ENCODE peak calls at places on chromosomes 13 and 19, in ten cellular contexts. One of them, this sample, is unnamed.

GRCh38 chr13:21813110-21813509 is 142.2 kb downstream of the FGF9 start:
- DNase-seq in HL-60: no peak
- DNase-seq in AG04449: no peak
- DNase-seq in tibial nerve: no peak
- DNase-seq in esophagus muscularis mucosa: peak; percentile 50
- DNase-seq in cardiac muscle cell: no peak
- DNase-seq in GM23338: peak; percentile 47
- DNase-seq in mammary epithelial cell: no peak
- DNase-seq in tibial artery: no peak
- DNase-seq in choroid plexus epithelial cell: no peak
- DNase-seq in this sample: no peak

GRCh38 chr13:68272652-68273051 is 1042.5 kb upstream of the PCDH9 start:
- DNase-seq in HL-60: no peak
- DNase-seq in AG04449: no peak
- DNase-seq in tibial nerve: no peak
- DNase-seq in esophagus muscularis mucosa: no peak
- DNase-seq in cardiac muscle cell: no peak
- DNase-seq in GM23338: no peak
- DNase-seq in mammary epithelial cell: no peak
- DNase-seq in tibial artery: no peak
- DNase-seq in choroid plexus epithelial cell: no peak
- DNase-seq in this sample: no peak

GRCh38 chr13:41610426-41610825 is 153.1 kb downstream of the RGCC start:
- DNase-seq in HL-60: no peak
- DNase-seq in AG04449: peak; percentile 89
- DNase-seq in tibial nerve: no peak
- DNase-seq in esophagus muscularis mucosa: no peak
- DNase-seq in cardiac muscle cell: peak; percentile 96
- DNase-seq in GM23338: no peak
- DNase-seq in mammary epithelial cell: peak; percentile 92
- DNase-seq in tibial artery: no peak
- DNase-seq in choroid plexus epithelial cell: peak; percentile 98
- DNase-seq in this sample: no peak

GRCh38 chr13:38090913-38091312 is 221.3 kb upstream of the TRPC4 start:
- DNase-seq in HL-60: no peak
- DNase-seq in AG04449: no peak
- DNase-seq in tibial nerve: no peak
- DNase-seq in esophagus muscularis mucosa: no peak
- DNase-seq in cardiac muscle cell: no peak
- DNase-seq in GM23338: no peak
- DNase-seq in mammary epithelial cell: no peak
- DNase-seq in tibial artery: no peak
- DNase-seq in choroid plexus epithelial cell: no peak
- DNase-seq in this sample: no peak

GRCh38 chr13:53141336-53141735 is 112.7 kb downstream of the OLFM4 start:
- DNase-seq in HL-60: no peak
- DNase-seq in AG04449: no peak
- DNase-seq in tibial nerve: no peak
- DNase-seq in esophagus muscularis mucosa: no peak
- DNase-seq in cardiac muscle cell: no peak
- DNase-seq in GM23338: no peak
- DNase-seq in mammary epithelial cell: no peak
- DNase-seq in tibial artery: no peak
- DNase-seq in choroid plexus epithelial cell: no peak
- DNase-seq in this sample: no peak

GRCh38 chr13:99044764-99045163 is 66.9 kb upstream of the DOCK9 start:
- DNase-seq in HL-60: no peak
- DNase-seq in AG04449: no peak
- DNase-seq in tibial nerve: no peak
- DNase-seq in esophagus muscularis mucosa: no peak
- DNase-seq in cardiac muscle cell: no peak
- DNase-seq in GM23338: no peak
- DNase-seq in mammary epithelial cell: no peak
- DNase-seq in tibial artery: no peak
- DNase-seq in choroid plexus epithelial cell: no peak
- DNase-seq in this sample: no peak

GRCh38 chr13:91767681-91768080 is 369.3 kb downstream of the GPC5 start:
- DNase-seq in HL-60: no peak
- DNase-seq in AG04449: no peak
- DNase-seq in tibial nerve: no peak
- DNase-seq in esophagus muscularis mucosa: no peak
- DNase-seq in cardiac muscle cell: peak; percentile 29
- DNase-seq in GM23338: no peak
- DNase-seq in mammary epithelial cell: no peak
- DNase-seq in tibial artery: no peak
- DNase-seq in choroid plexus epithelial cell: peak; percentile 21
- DNase-seq in this sample: no peak

GRCh38 chr13:108213946-108214345 is 1.4 kb downstream of the LIG4 start:
- DNase-seq in HL-60: no peak
- DNase-seq in AG04449: no peak
- DNase-seq in tibial nerve: no peak
- DNase-seq in esophagus muscularis mucosa: no peak
- DNase-seq in cardiac muscle cell: no peak
- DNase-seq in GM23338: no peak
- DNase-seq in mammary epithelial cell: peak; percentile 40
- DNase-seq in tibial artery: no peak
- DNase-seq in choroid plexus epithelial cell: no peak
- DNase-seq in this sample: no peak

GRCh38 chr13:100836696-100837095 is 162.1 kb upstream of the TMTC4 start:
- DNase-seq in HL-60: no peak
- DNase-seq in AG04449: no peak
- DNase-seq in tibial nerve: no peak
- DNase-seq in esophagus muscularis mucosa: no peak
- DNase-seq in cardiac muscle cell: peak; percentile 5
- DNase-seq in GM23338: no peak
- DNase-seq in mammary epithelial cell: peak; percentile 4
- DNase-seq in tibial artery: no peak
- DNase-seq in choroid plexus epithelial cell: peak; percentile 47
- DNase-seq in this sample: no peak

GRCh38 chr13:99796175-99796819 is 175.3 kb downstream of the ZIC5 start:
- DNase-seq in HL-60: no peak
- DNase-seq in AG04449: no peak
- DNase-seq in tibial nerve: no peak
- DNase-seq in esophagus muscularis mucosa: peak; percentile 21
- DNase-seq in cardiac muscle cell: peak; percentile 47
- DNase-seq in GM23338: peak; percentile 94
- DNase-seq in mammary epithelial cell: peak; percentile 32
- DNase-seq in tibial artery: no peak
- DNase-seq in choroid plexus epithelial cell: peak; percentile 57
- DNase-seq in this sample: peak; percentile 47

GRCh38 chr19:58586131-58586765 is 13.1 kb upstream of the MZF1 start:
- DNase-seq in HL-60: no peak
- DNase-seq in AG04449: no peak
- DNase-seq in tibial nerve: no peak
- DNase-seq in esophagus muscularis mucosa: no peak
- DNase-seq in cardiac muscle cell: no peak
- DNase-seq in GM23338: no peak
- DNase-seq in mammary epithelial cell: no peak
- DNase-seq in tibial artery: no peak
- DNase-seq in choroid plexus epithelial cell: no peak
- DNase-seq in this sample: no peak

GRCh38 chr19:32337176-32337808 is 8.1 kb upstream of the ZNF507 start:
- DNase-seq in HL-60: no peak
- DNase-seq in AG04449: no peak
- DNase-seq in tibial nerve: no peak
- DNase-seq in esophagus muscularis mucosa: no peak
- DNase-seq in cardiac muscle cell: no peak
- DNase-seq in GM23338: no peak
- DNase-seq in mammary epithelial cell: no peak
- DNase-seq in tibial artery: no peak
- DNase-seq in choroid plexus epithelial cell: no peak
- DNase-seq in this sample: no peak
- H3K4me3 ChIP-seq in HL-60: no peak overlapping the region
- H3K4me3 ChIP-seq in AG04449: peak overlapping the region; percentile 46
- H3K4me3 ChIP-seq in tibial nerve: peak overlapping the region; percentile 31
- H3K4me3 ChIP-seq in esophagus muscularis mucosa: peak overlapping the region; percentile 46
- H3K4me3 ChIP-seq in cardiac muscle cell: no peak overlapping the region
- H3K4me3 ChIP-seq in GM23338: no peak overlapping the region
- H3K4me3 ChIP-seq in mammary epithelial cell: no peak overlapping the region
- H3K4me3 ChIP-seq in tibial artery: peak overlapping the region; percentile 13
- H3K4me3 ChIP-seq in choroid plexus epithelial cell: no peak overlapping the region
- H3K4me3 ChIP-seq in this sample: no peak overlapping the region

GRCh38 chr13:66689037-66689619 is 541.0 kb downstream of the PCDH9 start:
- DNase-seq in HL-60: no peak
- DNase-seq in AG04449: no peak
- DNase-seq in tibial nerve: no peak
- DNase-seq in esophagus muscularis mucosa: no peak
- DNase-seq in cardiac muscle cell: peak; percentile 42
- DNase-seq in GM23338: peak; percentile 19
- DNase-seq in mammary epithelial cell: no peak
- DNase-seq in tibial artery: no peak
- DNase-seq in choroid plexus epithelial cell: peak; percentile 48
- DNase-seq in this sample: no peak
- TF ChIP-seq CTCF in HL-60: no peak
- TF ChIP-seq CTCF in AG04449: no peak
- TF ChIP-seq CTCF in tibial nerve: no peak
- TF ChIP-seq CTCF in esophagus muscularis mucosa: no peak
- TF ChIP-seq CTCF in cardiac muscle cell: peak; percentile 42
- TF ChIP-seq CTCF in GM23338: peak; percentile 44
- TF ChIP-seq CTCF in mammary epithelial cell: peak; percentile 25
- TF ChIP-seq CTCF in tibial artery: no peak
- TF ChIP-seq CTCF in choroid plexus epithelial cell: peak; percentile 42
- TF ChIP-seq CTCF in this sample: no peak

GRCh38 chr19:17950310-17951150 is 16.4 kb upstream of the KCNN1 start:
- DNase-seq in HL-60: no peak
- DNase-seq in AG04449: no peak
- DNase-seq in tibial nerve: no peak
- DNase-seq in esophagus muscularis mucosa: no peak
- DNase-seq in cardiac muscle cell: no peak
- DNase-seq in GM23338: peak; percentile 60
- DNase-seq in mammary epithelial cell: no peak
- DNase-seq in tibial artery: no peak
- DNase-seq in choroid plexus epithelial cell: no peak
- DNase-seq in this sample: no peak

GRCh38 chr19:17953316-17953801 is 13.5 kb upstream of the KCNN1 start:
- DNase-seq in HL-60: no peak
- DNase-seq in AG04449: no peak
- DNase-seq in tibial nerve: no peak
- DNase-seq in esophagus muscularis mucosa: no peak
- DNase-seq in cardiac muscle cell: no peak
- DNase-seq in GM23338: no peak
- DNase-seq in mammary epithelial cell: no peak
- DNase-seq in tibial artery: no peak
- DNase-seq in choroid plexus epithelial cell: no peak
- DNase-seq in this sample: no peak

GRCh38 chr19:17949956-17950309 is 17.0 kb upstream of the KCNN1 start:
- DNase-seq in HL-60: no peak
- DNase-seq in AG04449: no peak
- DNase-seq in tibial nerve: no peak
- DNase-seq in esophagus muscularis mucosa: no peak
- DNase-seq in cardiac muscle cell: no peak
- DNase-seq in GM23338: peak; percentile 77
- DNase-seq in mammary epithelial cell: no peak
- DNase-seq in tibial artery: no peak
- DNase-seq in choroid plexus epithelial cell: no peak
- DNase-seq in this sample: no peak

GRCh38 chr19:17952041-17952976 is 14.6 kb upstream of the KCNN1 start:
- DNase-seq in HL-60: no peak
- DNase-seq in AG04449: no peak
- DNase-seq in tibial nerve: no peak
- DNase-seq in esophagus muscularis mucosa: no peak
- DNase-seq in cardiac muscle cell: no peak
- DNase-seq in GM23338: peak; percentile 59
- DNase-seq in mammary epithelial cell: no peak
- DNase-seq in tibial artery: no peak
- DNase-seq in choroid plexus epithelial cell: no peak
- DNase-seq in this sample: no peak

DNA sequence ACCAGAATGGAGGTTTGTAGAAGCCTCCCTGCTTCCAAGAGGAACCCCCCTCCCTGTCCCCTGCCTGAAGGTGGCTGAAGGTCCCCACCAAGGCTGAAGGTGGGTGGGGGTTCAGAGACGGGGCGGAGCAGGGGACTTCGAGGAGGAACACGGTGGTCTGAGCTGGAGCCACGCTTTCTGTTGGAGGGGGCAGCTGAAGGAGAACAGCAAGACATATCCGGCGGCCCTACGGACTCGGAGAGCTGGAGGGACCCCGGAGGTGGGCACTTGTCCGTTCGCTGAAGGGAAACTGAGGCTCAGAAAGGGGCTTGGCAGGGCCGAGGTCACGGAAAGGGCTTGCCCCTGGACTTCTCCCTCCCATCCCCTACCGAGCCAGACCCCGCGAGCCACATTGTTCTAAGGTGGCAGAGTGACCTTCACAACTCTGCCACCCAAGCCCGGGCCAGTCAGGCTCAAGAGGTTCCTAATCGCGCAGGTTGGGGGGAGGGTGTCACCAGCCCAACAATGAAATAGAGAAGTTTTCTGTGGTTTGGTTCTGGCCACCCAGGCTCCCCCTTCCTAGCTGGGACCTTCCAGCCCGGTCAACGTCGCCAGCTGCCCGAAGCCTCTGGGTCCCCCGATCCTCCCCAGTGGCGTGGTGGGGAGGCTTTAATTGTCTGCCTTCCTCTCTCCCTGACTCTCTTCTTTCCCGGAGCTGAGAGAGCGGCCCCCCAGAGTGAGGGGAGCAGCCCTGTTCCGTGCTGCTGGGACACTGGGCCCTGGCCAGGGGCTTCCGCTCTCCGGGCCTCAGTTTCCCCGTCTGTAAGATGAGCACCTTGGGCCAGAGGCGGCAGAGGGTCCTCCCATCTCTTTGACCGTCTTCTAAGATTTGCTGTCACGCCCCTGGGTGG is 15.5 kb upstream of the KCNN1 start:
- DNase-seq in HL-60: no peak
- DNase-seq in AG04449: no peak
- DNase-seq in tibial nerve: no peak
- DNase-seq in esophagus muscularis mucosa: no peak
- DNase-seq in cardiac muscle cell: no peak
- DNase-seq in GM23338: no peak
- DNase-seq in mammary epithelial cell: no peak
- DNase-seq in tibial artery: no peak
- DNase-seq in choroid plexus epithelial cell: no peak
- DNase-seq in this sample: peak; percentile 56
- H3K4me3 ChIP-seq in HL-60: no peak overlapping the region
- H3K4me3 ChIP-seq in AG04449: no peak overlapping the region
- H3K4me3 ChIP-seq in tibial nerve: no peak overlapping the region
- H3K4me3 ChIP-seq in esophagus muscularis mucosa: peak overlapping the region; percentile 31
- H3K4me3 ChIP-seq in cardiac muscle cell: peak overlapping the region; percentile 37
- H3K4me3 ChIP-seq in GM23338: peak overlapping the region; percentile 72
- H3K4me3 ChIP-seq in mammary epithelial cell: no peak overlapping the region
- H3K4me3 ChIP-seq in tibial artery: no peak overlapping the region
- H3K4me3 ChIP-seq in choroid plexus epithelial cell: no peak overlapping the region
- H3K4me3 ChIP-seq in this sample: peak overlapping the region; percentile 41

DNA sequence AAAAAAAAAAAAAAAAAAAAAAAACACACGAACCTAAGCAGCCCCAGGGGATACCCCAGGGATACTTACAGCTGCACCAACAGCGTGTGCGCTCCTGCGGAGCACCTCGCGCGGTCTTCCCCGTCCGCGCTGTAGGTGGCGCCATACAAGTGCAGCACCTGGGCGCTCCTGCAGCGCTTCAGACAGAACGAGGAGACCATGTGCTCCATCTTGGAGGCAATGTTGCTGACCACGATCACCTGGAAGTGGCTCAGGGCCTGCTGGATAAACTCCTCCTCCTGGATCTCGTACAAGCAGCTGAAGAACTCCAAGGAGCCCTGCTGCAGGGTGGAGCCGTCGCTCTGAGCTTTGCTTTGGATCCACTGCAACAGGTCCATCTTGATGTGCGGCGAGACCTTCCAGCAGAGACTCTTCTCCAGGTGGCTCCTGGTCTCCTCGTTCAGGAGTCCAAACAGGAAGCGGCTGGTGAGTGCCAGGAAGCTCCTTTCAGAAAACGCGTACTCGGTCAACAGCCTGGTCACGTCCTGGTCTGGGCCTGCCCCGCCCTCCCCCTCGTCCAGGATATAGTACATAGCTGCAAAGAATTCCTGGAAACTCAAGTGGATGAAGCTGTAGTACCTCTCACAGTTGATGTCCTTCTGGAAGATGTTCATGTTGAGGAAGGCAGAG is 14.5 kb downstream of the NLRP12 start:
- DNase-seq in HL-60: no peak
- DNase-seq in AG04449: no peak
- DNase-seq in tibial nerve: no peak
- DNase-seq in esophagus muscularis mucosa: no peak
- DNase-seq in cardiac muscle cell: no peak
- DNase-seq in GM23338: peak; percentile 82
- DNase-seq in mammary epithelial cell: no peak
- DNase-seq in tibial artery: no peak
- DNase-seq in choroid plexus epithelial cell: peak; percentile 8
- DNase-seq in this sample: no peak
- TF ChIP-seq CTCF in HL-60: no peak
- TF ChIP-seq CTCF in AG04449: peak; percentile 4
- TF ChIP-seq CTCF in tibial nerve: no peak
- TF ChIP-seq CTCF in esophagus muscularis mucosa: no peak
- TF ChIP-seq CTCF in cardiac muscle cell: peak; percentile 22
- TF ChIP-seq CTCF in GM23338: peak; percentile 93
- TF ChIP-seq CTCF in mammary epithelial cell: no peak
- TF ChIP-seq CTCF in tibial artery: no peak
- TF ChIP-seq CTCF in choroid plexus epithelial cell: peak; percentile 27
- TF ChIP-seq CTCF in this sample: no peak